ENCODE peak calls at places on chromosomes 13 and 19, in five cellular contexts. J is cardiac muscle cell, L is heart right ventricle, D is spleen, P is PC-3. X is an unnamed sample.

GRCh38 chr13:99961634-99962033 is 9.9 kb downstream of the ZIC5 start:
- DNase-seq in J (no peak), L (no peak), D (no peak), P (no peak), X (no peak)

GRCh38 chr13:35690546-35690945 is 214.1 kb upstream of the MAB21L1 start:
- DNase-seq in J (peak), L (no peak), D (no peak), P (no peak), X (peak)

GRCh38 chr13:30576528-30576927 is 41.2 kb upstream of the USPL1 start:
- DNase-seq in J (peak), L (no peak), D (no peak), P (peak), X (peak)

GRCh38 chr19:45578861-45579260 is 5.7 kb downstream of the OPA3 start:
- DNase-seq in J (no peak), L (no peak), D (no peak), P (no peak), X (no peak)

GRCh38 chr19:1997353-1998233 is 17.9 kb downstream of the BTBD2 start:
- DNase-seq in J (no peak), L (no peak), D (no peak), P (no peak), X (no peak)

GRCh38 chr13:39779337-39780270 is 124.1 kb downstream of the COG6 start:
- DNase-seq in J (peak), L (no peak), D (no peak), P (peak), X (peak)

GRCh38 chr13:83825676-83826075 is 56.6 kb downstream of the SLITRK1 start:
- DNase-seq in J (no peak), L (no peak), D (no peak), P (no peak), X (no peak)

GRCh38 chr13:112113851-112114250 is 46.9 kb downstream of the SOX1 start:
- DNase-seq in J (no peak), L (no peak), D (no peak), P (no peak), X (no peak)

GRCh38 chr13:58876473-58876872 is 1244.9 kb downstream of the PCDH17 start:
- DNase-seq in J (no peak), L (no peak), D (no peak), P (no peak), X (no peak)

GRCh38 chr13:99969934-99970760 is 1.4 kb downstream of the ZIC5 start:
- DNase-seq in J (no peak), L (no peak), D (no peak), P (no peak), X (no peak)

DNA sequence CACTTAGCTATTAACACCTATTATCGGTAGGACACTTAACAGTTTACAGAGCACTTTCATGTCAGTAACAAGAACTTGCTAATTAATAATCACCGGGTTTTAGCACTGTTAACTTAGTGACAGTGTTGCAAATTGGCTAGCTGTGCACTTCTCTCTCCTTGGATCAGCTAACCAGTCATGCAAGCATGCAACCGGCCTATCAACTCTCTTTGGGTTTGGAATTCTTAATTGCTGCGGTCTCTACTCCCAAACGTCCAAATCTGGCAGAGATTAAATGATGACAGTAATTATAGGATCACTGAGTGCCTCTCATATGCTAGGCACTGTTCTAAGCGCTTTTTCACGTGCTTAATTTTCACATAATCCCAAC is 1.2 kb downstream of the EPS15L1 start:
- DNase-seq in J (peak), L (no peak), D (no peak), P (peak), X (peak)
- H3K4me3 ChIP-seq in J (peak), L (peak), D (no peak), P (peak), X (peak)

DNA sequence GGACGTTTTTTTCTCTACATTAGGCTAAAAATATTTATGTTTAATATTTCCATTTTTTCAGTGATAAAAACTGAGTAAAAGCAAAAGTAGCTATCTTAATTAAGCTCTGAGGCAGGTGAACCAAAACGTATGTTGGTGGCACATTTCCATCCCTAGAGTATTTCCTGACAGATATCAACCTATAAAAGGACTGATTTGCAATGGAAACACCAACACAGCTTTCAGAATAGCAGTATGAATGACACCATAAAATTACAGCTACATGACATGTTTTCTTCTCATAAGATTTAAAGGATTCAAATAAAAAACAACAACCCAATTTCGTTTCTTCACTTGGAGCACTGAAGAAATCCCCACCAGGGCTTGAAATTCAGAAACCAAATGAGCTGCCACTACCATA is 194.4 kb downstream of the RFC3 start:
- DNase-seq in J (no peak), L (no peak), D (no peak), P (no peak), X (no peak)
- TF ChIP-seq CTCF in J (no peak), L (no peak), D (no peak), P (no peak), X (no peak)

DNA sequence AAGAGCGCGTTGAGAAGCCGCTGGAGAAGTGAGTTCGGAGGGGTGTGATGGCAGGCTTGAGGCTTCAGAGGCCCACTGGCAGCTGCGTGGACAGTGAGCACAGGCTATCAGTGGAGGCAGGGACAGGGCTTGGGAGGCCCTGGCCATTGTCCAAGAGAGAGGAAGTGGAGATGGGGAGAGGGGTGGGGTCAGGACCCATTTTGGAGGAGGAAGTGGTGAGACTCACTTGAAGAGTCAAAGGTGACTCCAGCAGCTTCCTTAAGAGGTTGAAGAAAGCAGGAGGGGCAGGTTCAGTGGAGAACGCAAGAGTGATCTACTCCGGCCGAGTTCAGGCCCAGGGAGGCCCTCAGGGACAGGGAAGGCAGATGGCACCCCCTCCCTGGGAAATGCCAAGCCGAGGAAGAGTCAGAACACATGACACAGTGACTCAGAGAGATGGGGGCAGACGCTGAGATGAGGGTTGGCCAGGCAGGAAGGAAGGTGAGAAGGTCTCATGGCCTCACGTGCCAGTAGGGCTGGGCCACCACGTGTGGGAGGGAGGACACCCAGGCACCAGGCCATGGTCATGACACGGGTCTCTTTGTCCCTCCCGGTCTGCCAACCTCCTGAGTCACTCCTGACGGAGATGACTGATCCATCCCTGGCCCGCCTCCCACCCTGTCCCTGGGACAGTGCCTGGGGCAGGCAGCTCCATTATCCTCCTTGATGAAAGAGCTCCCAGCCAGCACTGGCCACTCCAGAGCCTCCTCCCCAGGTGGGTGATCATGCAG is 10.1 kb upstream of the CD22 start:
- DNase-seq in J (peak), L (peak), D (peak), P (peak), X (peak)
- H3K4me3 ChIP-seq in J (no peak), L (no peak), D (no peak), P (no peak), X (no peak)

GRCh38 chr19:15631817-15632216 is 8.9 kb upstream of the CYP4F3 start:
- DNase-seq in J (peak), L (no peak), D (no peak), P (peak), X (peak)
- TF ChIP-seq CTCF in J (peak), L (peak), D (no peak), P (peak), X (peak)

GRCh38 chr19:13001502-13002388 is 6.5 kb downstream of the NFIX start:
- DNase-seq in J (peak), L (peak), D (no peak), P (no peak), X (no peak)
- H3K4me3 ChIP-seq in J (no peak), L (peak), D (no peak), P (no peak), X (no peak)

GRCh38 chr13:29547135-29547534 is 48.4 kb downstream of the SLC7A1 start:
- DNase-seq in J (peak), L (no peak), D (no peak), P (no peak), X (peak)

GRCh38 chr13:29550589-29550988 is 44.9 kb downstream of the SLC7A1 start:
- DNase-seq in J (no peak), L (no peak), D (no peak), P (no peak), X (no peak)

GRCh38 chr13:29548722-29549446 is 46.6 kb downstream of the SLC7A1 start:
- DNase-seq in J (peak), L (no peak), D (no peak), P (no peak), X (no peak)

GRCh38 chr13:29546662-29547061 is 48.8 kb downstream of the SLC7A1 start:
- DNase-seq in J (no peak), L (no peak), D (no peak), P (no peak), X (peak)

GRCh38 chr13:29551214-29551613 is 44.3 kb downstream of the SLC7A1 start:
- DNase-seq in J (no peak), L (no peak), D (no peak), P (no peak), X (peak)
- TF ChIP-seq CTCF in J (no peak), L (no peak), D (no peak), P (no peak), X (no peak)

X was measured in cardiac fibroblast.